ENCODE peak calls at places on chromosomes 4 and X, in five cellular contexts. S is upper lobe of left lung, K is stomach, G is suprapubic skin, I is A549. P is an unnamed sample.

GRCh38 chr4:155367608-155368007 is 9.2 kb downstream of the MAP9 start:
- DNase-seq in K (no peak), S (no peak), I (no peak), G (no peak), P (no peak)

GRCh38 chr4:151730003-151730559 is 30.7 kb downstream of the GATB start:
- DNase-seq in G (no peak), K (no peak), I (peak; percentile 27), S (no peak), P (no peak)

GRCh38 chr4:99087887-99088484 is 602 bp downstream of the ADH5 start:
- DNase-seq in G (peak; percentile 88), I (peak; percentile 52), S (no peak), K (peak; percentile 69), P (peak; percentile 81)

GRCh38 chrX:48493890-48494364 is 14.9 kb upstream of the PORCN start:
- DNase-seq in I (no peak), S (no peak), G (no peak), K (peak; percentile 47), P (no peak)

GRCh38 chr4:173835863-173836262 is 305.8 kb upstream of the HAND2 start:
- DNase-seq in I (no peak), S (no peak), K (no peak), G (no peak), P (no peak)

GRCh38 chrX:2373615-2374014 is 127.2 kb downstream of the DHRSX start:
- DNase-seq in K (no peak), S (no peak), I (no peak), G (no peak), P (no peak)

GRCh38 chr4:67535280-67535840 is 9.9 kb downstream of the CENPC start:
- DNase-seq in S (no peak), I (no peak), G (no peak), K (no peak), P (no peak)

GRCh38 chrX:310621-311155 is 7.9 kb downstream of the GTPBP6 start:
- DNase-seq in G (peak; percentile 56), S (no peak), K (no peak), I (no peak), P (no peak)

GRCh38 chrX:8404443-8404842 is 60.2 kb upstream of the VCX3B start:
- DNase-seq in K (peak; percentile 69), S (no peak), G (no peak), I (no peak), P (no peak)

GRCh38 chr4:142404191-142404611 is 441.9 kb downstream of the INPP4B start:
- DNase-seq in K (no peak), I (peak; percentile 54), G (peak; percentile 65), S (no peak), P (no peak)

GRCh38 chr4:26067035-26067434 is 153.0 kb downstream of the SMIM20 start:
- DNase-seq in I (no peak), G (no peak), S (no peak), K (no peak), P (no peak)

GRCh38 chrX:153836921-153837320 is 6.6 kb upstream of the PDZD4 start:
- DNase-seq in I (no peak), K (no peak), G (no peak), S (no peak), P (no peak)

GRCh38 chrX:69361286-69361926 is 142.7 kb upstream of the NALF2 start:
- DNase-seq in I (peak; percentile 0), K (no peak), G (no peak), S (no peak), P (no peak)

GRCh38 chr4:54625391-54625790 is 32.4 kb upstream of the KIT start:
- DNase-seq in K (no peak), S (no peak), I (no peak), G (no peak), P (no peak)

GRCh38 chr4:77990456-77990855 is 66.7 kb upstream of the FRAS1 start:
- DNase-seq in S (no peak), G (no peak), I (no peak), K (no peak), P (no peak)

GRCh38 chr4:77994194-77994721 is 62.9 kb upstream of the FRAS1 start:
- DNase-seq in S (no peak), G (no peak), I (peak; percentile 57), K (no peak), P (no peak)

GRCh38 chr4:77990904-77991358 is 66.2 kb upstream of the FRAS1 start:
- DNase-seq in K (no peak), S (no peak), G (no peak), I (no peak), P (no peak)

DNA sequence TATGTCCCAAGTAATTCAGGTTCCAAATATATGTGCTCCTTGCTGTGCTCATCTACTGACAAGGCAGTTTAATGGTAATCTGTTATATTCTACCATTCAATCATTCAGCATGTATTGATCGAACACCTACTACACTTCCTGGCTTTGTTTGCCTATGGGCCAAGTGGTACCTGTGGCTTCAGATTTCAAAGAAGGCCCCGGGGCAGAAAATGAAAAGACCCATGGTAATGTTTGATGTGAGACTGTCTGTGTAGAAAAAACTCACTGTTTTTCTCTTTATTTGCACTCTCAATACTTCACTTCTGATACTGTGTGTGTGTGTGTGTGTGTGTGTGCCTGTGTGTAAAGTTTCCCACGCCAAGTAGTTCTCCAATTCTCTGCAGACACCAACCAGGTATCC is 61.0 kb upstream of the FRAS1 start:
- DNase-seq in G (no peak), I (no peak), S (no peak), K (no peak), P (no peak)
- H3K4me1 ChIP-seq in G (peaks cover 5% of the 10 kb centered on the region), I (no peaks in the 10 kb centered on the region), S (no peaks in the 10 kb centered on the region), K (no peaks in the 10 kb centered on the region), P (peaks cover 6% of the 10 kb centered on the region)

GRCh38 chr4:1047106-1047975 is 35.9 kb downstream of the FGFRL1 start:
- DNase-seq in G (peak; percentile 73), I (no peak), S (peak; percentile 85), K (peak; percentile 85), P (no peak)
- H3K4me3 ChIP-seq in G (peak overlapping the region; percentile 34), I (peak overlapping the region; percentile 35), S (peak overlapping the region; percentile 28), K (peak overlapping the region; percentile 13), P (no peak overlapping the region)

GRCh38 chr4:97491856-97492255 is 651.4 kb downstream of the STPG2 start:
- DNase-seq in I (no peak), G (no peak), K (no peak), S (no peak), P (no peak)

GRCh38 chr4:97493815-97494518 is 649.3 kb downstream of the STPG2 start:
- DNase-seq in K (no peak), S (no peak), I (no peak), G (no peak), P (no peak)

GRCh38 chr4:97500423-97500822 is 642.9 kb downstream of the STPG2 start:
- DNase-seq in K (no peak), S (no peak), I (no peak), G (no peak), P (no peak)

GRCh38 chr4:97498875-97499274 is 644.4 kb downstream of the STPG2 start:
- DNase-seq in K (no peak), S (no peak), I (peak; percentile 86), G (no peak), P (no peak)

DNA sequence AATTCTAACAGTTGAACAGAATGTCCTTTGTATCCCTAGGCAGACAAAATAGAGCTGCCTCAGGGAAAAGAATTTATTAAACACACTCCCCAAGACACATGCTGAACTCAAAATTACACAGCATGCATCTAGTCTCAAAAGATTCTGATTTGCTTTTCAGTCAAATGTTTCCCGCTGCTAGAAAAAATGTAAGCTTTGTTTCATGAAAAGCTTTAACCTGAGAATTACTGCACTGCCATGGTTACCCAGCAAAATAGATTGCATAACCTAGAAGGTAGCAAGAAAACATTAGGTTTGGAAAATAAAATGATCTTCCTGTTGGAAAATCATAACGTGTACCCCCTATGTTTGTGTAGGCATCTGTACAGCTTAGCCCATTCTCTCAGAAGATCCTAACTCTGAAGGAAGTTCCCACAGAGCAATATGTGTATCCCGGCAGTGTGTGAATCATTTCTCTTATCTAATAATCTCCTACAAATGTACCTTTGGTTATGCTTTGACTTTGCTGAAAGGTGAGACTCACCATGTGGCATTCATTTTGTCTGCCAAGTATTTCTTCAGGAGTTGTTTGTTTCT is 646.9 kb downstream of the STPG2 start:
- DNase-seq in I (peak; percentile 81), K (no peak), S (no peak), G (no peak), P (no peak)
- TF ChIP-seq EP300 in I (no peak), K (no peak), S (no peak), G (no peak), P (no peak)

GRCh38 chrX:13026877-13027652 is 17.4 kb downstream of the FAM9C start:
- DNase-seq in K (no peak), I (no peak), S (no peak), G (no peak), P (no peak)
- H3K4me1 ChIP-seq in K (peaks cover 17% of the 10 kb centered on the region), I (peaks cover 59% of the 10 kb centered on the region), S (peaks cover 5% of the 10 kb centered on the region), G (peaks cover 20% of the 10 kb centered on the region), P (peaks cover 20% of the 10 kb centered on the region)

GRCh38 chr4:165610679-165611551 is 232.1 kb downstream of the CPE start:
- DNase-seq in I (no peak), G (no peak), S (no peak), K (no peak), P (no peak)
- H3K4me3 ChIP-seq in I (no peak overlapping the region), G (no peak overlapping the region), S (no peak overlapping the region), K (no peak overlapping the region), P (no peak overlapping the region)

DNA sequence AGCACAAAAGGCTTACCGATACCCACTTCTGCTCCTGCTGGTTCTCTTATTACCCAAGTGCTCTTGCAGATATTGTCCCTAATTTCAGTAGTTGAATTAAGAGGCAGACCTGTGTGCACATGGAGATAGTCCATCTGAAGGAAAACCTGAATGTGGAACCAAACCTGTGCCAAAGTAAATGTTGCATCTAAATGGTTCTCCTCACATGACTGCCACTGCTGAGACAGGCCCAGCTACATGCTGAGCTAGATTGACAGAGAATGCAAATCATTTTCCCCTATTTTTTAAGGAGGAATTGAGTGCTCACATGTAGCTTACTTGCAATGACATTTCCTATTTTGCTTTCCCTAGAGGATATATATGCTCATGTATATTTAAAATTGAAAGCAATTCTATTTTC is 609.1 kb upstream of the TECRL start:
- DNase-seq in S (no peak), I (no peak), G (no peak), K (no peak), P (no peak)
- TF ChIP-seq EP300 in S (no peak), I (no peak), G (no peak), K (no peak), P (no peak)

GRCh38 chr4:124883642-124884041 is 171.1 kb upstream of the ANKRD50 start:
- DNase-seq in K (no peak), S (no peak), I (no peak), G (no peak), P (no peak)

GRCh38 chr4:124874172-124874450 is 161.6 kb upstream of the ANKRD50 start:
- DNase-seq in I (no peak), G (no peak), K (no peak), S (no peak), P (no peak)

GRCh38 chr4:124884316-124884715 is 171.8 kb upstream of the ANKRD50 start:
- DNase-seq in I (no peak), S (no peak), K (no peak), G (no peak), P (no peak)

GRCh38 chr4:124873361-124874171 is 161.0 kb upstream of the ANKRD50 start:
- DNase-seq in S (no peak), K (no peak), G (no peak), I (no peak), P (no peak)

GRCh38 chr4:124879195-124879594 is 166.7 kb upstream of the ANKRD50 start:
- DNase-seq in G (no peak), I (no peak), S (no peak), K (no peak), P (no peak)
- H3K4me1 ChIP-seq in G (no peaks in the 10 kb centered on the region), I (no peaks in the 10 kb centered on the region), S (no peaks in the 10 kb centered on the region), K (no peaks in the 10 kb centered on the region), P (no peaks in the 10 kb centered on the region)

P was measured in tibial nerve.